ENCODE peak calls at places on chromosome 2, in four cellular contexts. One of them, this sample, is unnamed.

GRCh38 chr2:150485114-150485870 is 2.2 kb downstream of the RND3 start:
- DNase-seq in A549: peak
- DNase-seq in body of pancreas: peak
- DNase-seq in sigmoid colon: peak
- DNase-seq in this sample: no peak

GRCh38 chr2:17518212-17519154 is at the start of gene RAD51AP2:
- DNase-seq in A549: peak
- DNase-seq in body of pancreas: peak
- DNase-seq in sigmoid colon: peak
- DNase-seq in this sample: peak

GRCh38 chr2:46909771-46910419 is 5.7 kb downstream of the MCFD2 start:
- DNase-seq in body of pancreas: peak
- DNase-seq in A549: peak
- DNase-seq in sigmoid colon: no peak
- DNase-seq in this sample: peak

GRCh38 chr2:41958775-41959174 is 89.0 kb upstream of the PKDCC start:
- DNase-seq in sigmoid colon: no peak
- DNase-seq in body of pancreas: no peak
- DNase-seq in A549: no peak
- DNase-seq in this sample: no peak

GRCh38 chr2:223746611-223747010 is 90.8 kb downstream of the AP1S3 start:
- DNase-seq in A549: no peak
- DNase-seq in sigmoid colon: no peak
- DNase-seq in body of pancreas: no peak
- DNase-seq in this sample: no peak

GRCh38 chr2:159124441-159124911 is 156.0 kb downstream of the TANC1 start:
- DNase-seq in sigmoid colon: no peak
- DNase-seq in body of pancreas: peak
- DNase-seq in A549: peak
- DNase-seq in this sample: peak

GRCh38 chr2:172084484-172084733 is 898 bp upstream of the DLX1 start:
- DNase-seq in A549: no peak
- DNase-seq in sigmoid colon: no peak
- DNase-seq in body of pancreas: no peak
- DNase-seq in this sample: no peak

GRCh38 chr2:163248321-163249090 is 409.9 kb upstream of the KCNH7 start:
- DNase-seq in A549: no peak
- DNase-seq in body of pancreas: no peak
- DNase-seq in sigmoid colon: no peak
- DNase-seq in this sample: no peak

GRCh38 chr2:62042944-62043343 is 137.5 kb downstream of the COMMD1 start:
- DNase-seq in A549: no peak
- DNase-seq in body of pancreas: no peak
- DNase-seq in sigmoid colon: no peak
- DNase-seq in this sample: no peak

GRCh38 chr2:3297523-3297922 is 80.1 kb downstream of the EIPR1 start:
- DNase-seq in body of pancreas: no peak
- DNase-seq in sigmoid colon: no peak
- DNase-seq in A549: no peak
- DNase-seq in this sample: no peak

GRCh38 chr2:3299130-3299529 is 78.5 kb downstream of the EIPR1 start:
- DNase-seq in body of pancreas: no peak
- DNase-seq in A549: no peak
- DNase-seq in sigmoid colon: peak
- DNase-seq in this sample: no peak

GRCh38 chr2:3296182-3296972 is 81.2 kb downstream of the EIPR1 start:
- DNase-seq in body of pancreas: no peak
- DNase-seq in sigmoid colon: no peak
- DNase-seq in A549: no peak
- DNase-seq in this sample: no peak

GRCh38 chr2:3299703-3300102 is 77.9 kb downstream of the EIPR1 start:
- DNase-seq in sigmoid colon: no peak
- DNase-seq in body of pancreas: no peak
- DNase-seq in A549: no peak
- DNase-seq in this sample: no peak

GRCh38 chr2:3298201-3298600 is 79.4 kb downstream of the EIPR1 start:
- DNase-seq in A549: no peak
- DNase-seq in sigmoid colon: no peak
- DNase-seq in body of pancreas: no peak
- DNase-seq in this sample: no peak
- TF ChIP-seq POLR2A in A549: no peak
- TF ChIP-seq POLR2A in sigmoid colon: no peak
- TF ChIP-seq POLR2A in body of pancreas: no peak
- TF ChIP-seq POLR2A in this sample: no peak

GRCh38 chr2:174014021-174014698 is 49.0 kb upstream of the SP3 start:
- DNase-seq in body of pancreas: no peak
- DNase-seq in A549: no peak
- DNase-seq in sigmoid colon: no peak
- DNase-seq in this sample: no peak

GRCh38 chr2:174016447-174016846 is 51.3 kb upstream of the SP3 start:
- DNase-seq in body of pancreas: no peak
- DNase-seq in sigmoid colon: no peak
- DNase-seq in A549: no peak
- DNase-seq in this sample: no peak

GRCh38 chr2:174014699-174015070 is 49.5 kb upstream of the SP3 start:
- DNase-seq in A549: no peak
- DNase-seq in sigmoid colon: peak
- DNase-seq in body of pancreas: no peak
- DNase-seq in this sample: no peak

GRCh38 chr2:174013310-174013751 is 48.2 kb upstream of the SP3 start:
- DNase-seq in A549: no peak
- DNase-seq in sigmoid colon: peak
- DNase-seq in body of pancreas: no peak
- DNase-seq in this sample: no peak

GRCh38 chr2:174015428-174015827 is 50.3 kb upstream of the SP3 start:
- DNase-seq in body of pancreas: no peak
- DNase-seq in A549: no peak
- DNase-seq in sigmoid colon: no peak
- DNase-seq in this sample: no peak
- TF ChIP-seq POLR2A in body of pancreas: no peak
- TF ChIP-seq POLR2A in A549: no peak
- TF ChIP-seq POLR2A in sigmoid colon: no peak
- TF ChIP-seq POLR2A in this sample: no peak

GRCh38 chr2:190468814-190469569 is 60.8 kb downstream of the MFSD6 start:
- DNase-seq in sigmoid colon: peak
- DNase-seq in A549: peak
- DNase-seq in body of pancreas: peak
- DNase-seq in this sample: peak
- TF ChIP-seq POLR2A in sigmoid colon: no peak
- TF ChIP-seq POLR2A in A549: no peak
- TF ChIP-seq POLR2A in body of pancreas: no peak
- TF ChIP-seq POLR2A in this sample: no peak

DNA sequence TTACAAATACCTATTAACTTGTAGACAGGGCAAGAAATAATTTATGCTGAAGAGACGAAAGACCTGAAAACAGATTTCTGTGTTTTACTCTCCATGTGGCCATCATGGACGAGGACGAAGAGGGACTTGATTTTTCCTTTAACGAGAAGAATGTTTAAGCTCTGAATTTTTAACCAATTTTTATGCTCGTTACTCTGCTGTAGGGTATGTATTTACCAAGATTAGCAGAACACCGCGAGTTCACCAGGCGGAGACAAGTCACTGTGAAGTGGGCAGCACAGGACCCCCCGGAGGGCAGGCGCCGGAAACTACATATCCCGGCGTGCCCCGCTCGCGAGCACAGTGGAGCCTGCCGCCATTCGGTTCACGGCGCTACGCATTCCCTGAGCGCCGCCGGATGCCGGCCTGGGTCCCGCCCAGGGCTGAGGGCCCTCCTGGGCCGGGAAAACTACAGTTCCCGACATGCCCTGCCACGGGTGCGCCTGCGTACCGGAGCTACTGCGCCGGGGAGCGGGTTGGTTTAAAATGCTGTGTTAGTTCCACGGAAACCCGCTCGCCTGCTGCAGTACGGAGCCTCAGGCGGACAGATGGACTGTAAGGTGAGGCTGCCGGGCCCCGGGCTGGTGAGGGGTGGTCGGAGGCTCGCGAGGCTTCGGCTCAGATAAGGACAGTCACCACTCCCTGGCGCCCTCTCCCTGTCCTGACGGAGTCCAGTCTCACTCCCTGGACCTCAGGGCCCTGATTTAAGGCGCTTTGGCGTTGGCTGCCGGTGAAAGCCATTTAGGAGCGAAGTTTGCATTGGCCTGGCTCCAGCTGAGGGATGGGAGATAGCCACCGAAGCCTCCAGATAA is at the start of gene CCDC150:
- DNase-seq in body of pancreas: peak
- DNase-seq in A549: peak
- DNase-seq in sigmoid colon: peak
- DNase-seq in this sample: peak
- TF ChIP-seq POLR2A in body of pancreas: peak
- TF ChIP-seq POLR2A in A549: peak
- TF ChIP-seq POLR2A in sigmoid colon: no peak
- TF ChIP-seq POLR2A in this sample: peak

This sample was measured in H54.